ENCODE peak calls at places on chromosomes 4 and X, in five cellular contexts. S, O, W, U and H are unnamed samples.

GRCh38 chrX:143082537-143082936 is 56.8 kb downstream of the SPANXN4 start:
- DNase-seq in S (no peak), O (no peak), W (no peak), U (no peak), H (no peak)

GRCh38 chr4:147633643-147634042 is 16.4 kb downstream of the TMEM184C start:
- DNase-seq in S (no peak), O (no peak), W (no peak), U (no peak), H (no peak)

GRCh38 chr4:52914051-52914605 is 52.0 kb downstream of the RASL11B start:
- DNase-seq in S (peak), O (no peak), W (no peak), U (no peak), H (no peak)

GRCh38 chr4:155566241-155566823 is 100.3 kb upstream of the GUCY1A1 start:
- DNase-seq in S (peak), O (no peak), W (no peak), U (no peak), H (no peak)

GRCh38 chrX:140190441-140191108 is 225.3 kb upstream of the CXorf66 start:
- DNase-seq in S (no peak), O (no peak), W (no peak), U (no peak), H (no peak)

GRCh38 chr4:24974252-24974580 is 56.5 kb downstream of the LGI2 start:
- DNase-seq in S (no peak), O (no peak), W (no peak), U (no peak), H (no peak)

GRCh38 chrX:100072286-100072685 is 337.8 kb downstream of the PCDH19 start:
- DNase-seq in S (no peak), O (no peak), W (no peak), U (no peak), H (no peak)

GRCh38 chr4:109211671-109212070 is 90.8 kb downstream of the COL25A1 start:
- DNase-seq in S (no peak), O (no peak), W (no peak), U (no peak), H (no peak)

GRCh38 chrX:134908235-134908834 is 82.5 kb upstream of the SMIM10 start:
- DNase-seq in S (peak), O (no peak), W (no peak), U (no peak), H (peak)

GRCh38 chr4:140735779-140736391 is 20.3 kb downstream of the TBC1D9 start:
- DNase-seq in S (no peak), O (no peak), W (no peak), U (no peak), H (no peak)

GRCh38 chr4:132669786-132670185 is 479.3 kb upstream of the PCDH10 start:
- DNase-seq in S (peak), O (no peak), W (no peak), U (no peak), H (no peak)

GRCh38 chr4:38753021-38753806 is 29.6 kb downstream of the TLR10 start:
- DNase-seq in S (no peak), O (no peak), W (peak), U (no peak), H (peak)

GRCh38 chr4:19146038-19146437 is 1105.7 kb upstream of the SLIT2 start:
- DNase-seq in S (no peak), O (no peak), W (no peak), U (no peak), H (no peak)